ENCODE peak calls at places on chromosomes 13 and 19, in seven cellular contexts. R is NCI-H1694 treated with DMSO at 0.1 percent for 48 hours; V is MV-4-11; L is left colon; U is AG09309; D is CD4-positive, alpha-beta T cell; K is activated T-cell treated with anti-CD3 and anti-CD28 coated beads for 24 hours. I is an unnamed sample.

GRCh38 chr19:53172892-53173291 is 14.0 kb upstream of the ZNF347 start:
- DNase-seq in R (no peak), V (no peak), L (no peak), U (no peak), D (no peak), K (no peak), I (no peak)

GRCh38 chr13:99405966-99406365 is 95.3 kb upstream of the TM9SF2 start:
- DNase-seq in R (no peak), V (no peak), L (no peak), U (no peak), D (no peak), K (no peak), I (no peak)

GRCh38 chr19:10471909-10472308 is 31.2 kb downstream of the KEAP1 start:
- DNase-seq in R (peak), V (peak), L (no peak), U (no peak), D (no peak), K (no peak), I (no peak)

GRCh38 chr13:109819851-109820250 is 33.5 kb upstream of the IRS2 start:
- DNase-seq in R (no peak), V (no peak), L (no peak), U (no peak), D (no peak), K (no peak), I (no peak)

GRCh38 chr13:33494596-33495214 is 209.2 kb upstream of the STARD13 start:
- DNase-seq in R (no peak), V (no peak), L (no peak), U (no peak), D (no peak), K (no peak), I (no peak)

GRCh38 chr19:40294560-40294959 is 9.4 kb upstream of the AKT2 start:
- DNase-seq in R (no peak), V (no peak), L (no peak), U (no peak), D (no peak), K (no peak), I (no peak)

GRCh38 chr19:15432629-15433518 is 14.1 kb upstream of the AKAP8L start:
- DNase-seq in R (peak), V (peak), L (peak), U (peak), D (peak), K (peak), I (peak)

GRCh38 chr13:97316390-97316789 is 94.3 kb downstream of the MBNL2 start:
- DNase-seq in R (no peak), V (no peak), L (no peak), U (no peak), D (no peak), K (no peak), I (no peak)

GRCh38 chr13:18212873-18213272 is 968.8 kb downstream of the TUBA3C start:
- DNase-seq in R (no peak), V (no peak), L (no peak), U (no peak), D (no peak), K (no peak), I (no peak)

I was measured in mucosa of descending colon.